ENCODE peak calls at places on chromosome 2, in four cellular contexts. F is renal cortical epithelial cell; V is ecto neural progenitor cell; S is activated CD4-positive, alpha-beta T cell treated with anti-CD3 and anti-CD28 coated beads, Interleukin-2, amount 50 U/mL, for 48 hours. R is an unnamed sample.

GRCh38 chr2:164948540-164948939 is 6.8 kb downstream of the SLC38A11 start:
- DNase-seq in V (no peak), S (no peak), F (no peak), R (no peak)

GRCh38 chr2:128493880-128494279 is 175.2 kb upstream of the HS6ST1 start:
- DNase-seq in F (no peak), S (no peak), V (peak), R (no peak)

GRCh38 chr2:3171564-3172264 is 205.9 kb downstream of the EIPR1 start:
- DNase-seq in V (no peak), S (no peak), F (no peak), R (peak)

GRCh38 chr2:128602038-128602698 is 283.5 kb upstream of the HS6ST1 start:
- DNase-seq in F (no peak), V (no peak), S (no peak), R (no peak)

GRCh38 chr2:199307461-199307860 is 150.3 kb downstream of the SATB2 start:
- DNase-seq in S (no peak), F (no peak), V (no peak), R (no peak)

GRCh38 chr2:152031747-152032146 is 67.1 kb downstream of the CACNB4 start:
- DNase-seq in F (no peak), V (no peak), S (no peak), R (no peak)

GRCh38 chr2:196293751-196294486 is 122.5 kb upstream of the STK17B start:
- DNase-seq in V (no peak), F (peak), S (no peak), R (peak)

GRCh38 chr2:26088038-26088643 is 54.3 kb downstream of the RAB10 start:
- DNase-seq in V (no peak), S (no peak), F (peak), R (no peak)

GRCh38 chr2:68643874-68644485 is 601 bp downstream of the PROKR1 start:
- DNase-seq in S (no peak), F (no peak), V (no peak), R (no peak)

GRCh38 chr2:190634381-190634780 is 14.5 kb upstream of the NAB1 start:
- DNase-seq in V (no peak), F (no peak), S (no peak), R (no peak)

GRCh38 chr2:83695037-83695436 is 764.0 kb downstream of the SUCLG1 start:
- DNase-seq in S (no peak), V (no peak), F (no peak), R (no peak)

GRCh38 chr2:3536682-3537632 is 17.6 kb upstream of the ADI1 start:
- DNase-seq in F (peak), V (peak), S (no peak), R (no peak)

GRCh38 chr2:235116885-235117492 is 165.2 kb downstream of the SH3BP4 start:
- DNase-seq in F (peak), V (no peak), S (no peak), R (peak)

GRCh38 chr2:104562537-104562936 is 291.4 kb upstream of the POU3F3 start:
- DNase-seq in S (no peak), V (no peak), F (no peak), R (no peak)

GRCh38 chr2:101120124-101120996 is 30.8 kb downstream of the TBC1D8 start:
- DNase-seq in S (no peak), F (peak), V (no peak), R (peak)

GRCh38 chr2:98743835-98744234 is 12.9 kb upstream of the MGAT4A start:
- DNase-seq in S (no peak), V (no peak), F (no peak), R (peak)

GRCh38 chr2:88545118-88545517 is 82.1 kb downstream of the EIF2AK3 start:
- DNase-seq in V (no peak), S (no peak), F (no peak), R (peak)

GRCh38 chr2:167489307-167489706 is 601.0 kb downstream of the XIRP2 start:
- DNase-seq in F (no peak), V (no peak), S (no peak), R (no peak)

GRCh38 chr2:181430406-181431199 is 26.6 kb upstream of the ITGA4 start:
- DNase-seq in F (no peak), S (no peak), V (no peak), R (peak)

GRCh38 chr2:226673314-226673723 is 126.3 kb downstream of the IRS1 start:
- DNase-seq in F (peak), S (peak), V (no peak), R (peak)

GRCh38 chr2:6865346-6866238 is at the start of gene CMPK2:
- DNase-seq in F (no peak), S (peak), V (peak), R (no peak)

GRCh38 chr2:55761024-55761423 is 67.4 kb upstream of the PNPT1 start:
- DNase-seq in V (no peak), F (no peak), S (no peak), R (peak)

GRCh38 chr2:213306320-213306942 is 22.2 kb downstream of the SPAG16 start:
- DNase-seq in F (peak), V (no peak), S (no peak), R (peak)

R was measured in bronchial epithelial cell.